ENCODE peak calls at places on chromosomes 7 and 10, in four cellular contexts. One of them, this sample, is unnamed.

GRCh38 chr10:118701529-118702323 is 53.0 kb downstream of the CACUL1 start:
- DNase-seq in HepG2: no peak
- DNase-seq in GM12878: peak
- DNase-seq in H1: no peak
- DNase-seq in this sample: no peak

GRCh38 chr10:72320676-72321247 is 34.0 kb downstream of the DNAJB12 start:
- DNase-seq in H1: peak
- DNase-seq in GM12878: peak
- DNase-seq in HepG2: peak
- DNase-seq in this sample: peak

GRCh38 chr10:103736763-103737162 is 118.6 kb downstream of the SH3PXD2A start:
- DNase-seq in H1: peak
- DNase-seq in HepG2: peak
- DNase-seq in GM12878: no peak
- DNase-seq in this sample: peak

GRCh38 chr10:91759581-91759986 is 38.6 kb upstream of the TNKS2 start:
- DNase-seq in HepG2: no peak
- DNase-seq in H1: no peak
- DNase-seq in GM12878: no peak
- DNase-seq in this sample: no peak

GRCh38 chr10:122176232-122176865 is 94.7 kb upstream of the BTBD16 start:
- DNase-seq in HepG2: peak
- DNase-seq in GM12878: no peak
- DNase-seq in H1: no peak
- DNase-seq in this sample: no peak

GRCh38 chr7:35757574-35757973 is 43.3 kb upstream of the SEPTIN7 start:
- DNase-seq in GM12878: no peak
- DNase-seq in H1: no peak
- DNase-seq in HepG2: no peak
- DNase-seq in this sample: no peak

GRCh38 chr7:129160161-129160911 is 15.8 kb downstream of the TSPAN33 start:
- DNase-seq in HepG2: no peak
- DNase-seq in H1: no peak
- DNase-seq in GM12878: no peak
- DNase-seq in this sample: no peak

GRCh38 chr10:22333167-22333566 is 12.1 kb upstream of the SPAG6 start:
- DNase-seq in HepG2: no peak
- DNase-seq in GM12878: no peak
- DNase-seq in H1: no peak
- DNase-seq in this sample: no peak

GRCh38 chr7:3214090-3214413 is 87.0 kb upstream of the SDK1 start:
- DNase-seq in H1: no peak
- DNase-seq in GM12878: no peak
- DNase-seq in HepG2: no peak
- DNase-seq in this sample: no peak

GRCh38 chr7:143503261-143503660 is 25.6 kb downstream of the TAS2R41 start:
- DNase-seq in HepG2: no peak
- DNase-seq in GM12878: no peak
- DNase-seq in H1: no peak
- DNase-seq in this sample: no peak

GRCh38 chr7:143495806-143496672 is 18.4 kb downstream of the TAS2R41 start:
- DNase-seq in H1: no peak
- DNase-seq in GM12878: no peak
- DNase-seq in HepG2: no peak
- DNase-seq in this sample: no peak

GRCh38 chr7:143497008-143497795 is 19.5 kb downstream of the TAS2R41 start:
- DNase-seq in HepG2: no peak
- DNase-seq in H1: no peak
- DNase-seq in GM12878: no peak
- DNase-seq in this sample: no peak

GRCh38 chr7:143499743-143500348 is 22.2 kb downstream of the TAS2R41 start:
- DNase-seq in H1: no peak
- DNase-seq in HepG2: no peak
- DNase-seq in GM12878: no peak
- DNase-seq in this sample: no peak

DNA sequence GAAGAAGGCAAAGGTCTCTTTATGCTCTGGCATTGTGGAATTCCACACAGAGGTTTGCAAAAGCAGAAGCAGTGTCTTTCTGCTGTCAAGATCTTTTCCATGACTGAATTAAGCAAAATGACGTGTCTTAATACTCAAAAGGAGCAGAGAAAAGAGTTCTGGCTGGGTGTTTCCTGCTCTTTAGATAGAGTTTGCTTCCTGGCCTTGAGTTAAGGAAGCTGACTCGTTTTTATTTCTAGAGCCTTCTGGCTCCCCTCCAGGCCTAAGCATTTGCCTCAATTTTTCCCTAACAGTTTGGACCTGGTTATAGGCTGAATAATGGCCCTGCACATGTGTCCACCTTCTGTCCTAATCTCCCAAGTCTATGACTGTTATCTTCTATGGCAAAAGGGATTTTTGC is 21.6 kb downstream of the TAS2R41 start:
- DNase-seq in GM12878: no peak
- DNase-seq in HepG2: no peak
- DNase-seq in H1: no peak
- DNase-seq in this sample: no peak
- TF ChIP-seq POLR2A in GM12878: no peak
- TF ChIP-seq POLR2A in HepG2: no peak
- TF ChIP-seq POLR2A in H1: no peak
- TF ChIP-seq POLR2A in this sample: no peak

GRCh38 chr7:16067695-16068094 is 353.6 kb downstream of the CRPPA start:
- DNase-seq in HepG2: no peak
- DNase-seq in GM12878: no peak
- DNase-seq in H1: no peak
- DNase-seq in this sample: no peak

GRCh38 chr7:16063241-16063640 is 358.1 kb downstream of the CRPPA start:
- DNase-seq in GM12878: no peak
- DNase-seq in H1: no peak
- DNase-seq in HepG2: no peak
- DNase-seq in this sample: no peak

GRCh38 chr7:16063691-16064090 is 357.6 kb downstream of the CRPPA start:
- DNase-seq in GM12878: no peak
- DNase-seq in H1: no peak
- DNase-seq in HepG2: no peak
- DNase-seq in this sample: no peak

GRCh38 chr7:16064316-16064715 is 357.0 kb downstream of the CRPPA start:
- DNase-seq in GM12878: no peak
- DNase-seq in HepG2: no peak
- DNase-seq in H1: no peak
- DNase-seq in this sample: no peak

DNA sequence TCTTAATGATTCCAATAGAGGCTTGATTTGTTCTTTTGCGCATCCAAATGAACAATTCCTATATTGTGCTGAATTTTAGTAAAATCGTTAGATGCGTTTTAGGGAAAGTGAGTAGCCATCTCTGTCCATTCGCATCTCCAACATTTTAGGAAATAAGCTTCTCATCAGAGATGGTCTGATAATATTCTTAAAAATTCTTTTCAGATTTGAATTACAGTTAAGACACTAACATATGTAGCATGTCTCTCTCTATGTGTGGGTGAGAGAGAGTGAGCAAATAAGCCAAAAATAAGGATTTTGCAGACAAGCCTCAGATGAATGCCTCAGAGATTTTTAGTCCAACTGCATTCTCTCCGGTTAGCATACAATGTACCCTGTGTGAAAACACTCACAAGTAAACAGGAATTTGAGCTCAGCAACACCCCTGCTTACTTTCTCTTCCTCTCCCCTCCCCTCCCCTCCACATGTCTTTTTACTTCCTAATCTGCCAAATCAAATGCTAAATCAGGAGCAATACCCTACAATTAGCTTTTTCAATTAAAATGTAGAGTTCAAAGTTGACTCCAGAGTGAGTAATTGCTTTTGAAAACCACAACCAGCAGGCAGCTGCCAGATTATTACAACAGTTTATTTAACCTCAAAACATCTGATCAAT is 354.4 kb downstream of the CRPPA start:
- DNase-seq in GM12878: no peak
- DNase-seq in HepG2: no peak
- DNase-seq in H1: no peak
- DNase-seq in this sample: no peak
- TF ChIP-seq JUND in GM12878: no peak
- TF ChIP-seq JUND in HepG2: no peak
- TF ChIP-seq JUND in H1: no peak
- TF ChIP-seq JUND in this sample: no peak

GRCh38 chr7:151249034-151249731 is 689 bp upstream of the SMARCD3 start:
- DNase-seq in HepG2: no peak
- DNase-seq in H1: no peak
- DNase-seq in GM12878: no peak
- DNase-seq in this sample: no peak
- TF ChIP-seq POLR2A in HepG2: no peak
- TF ChIP-seq POLR2A in H1: no peak
- TF ChIP-seq POLR2A in GM12878: no peak
- TF ChIP-seq POLR2A in this sample: no peak

GRCh38 chr7:100476903-100477870 is 1.8 kb downstream of the TSC22D4 start:
- DNase-seq in H1: no peak
- DNase-seq in GM12878: no peak
- DNase-seq in HepG2: no peak
- DNase-seq in this sample: no peak
- TF ChIP-seq JUND in H1: no peak
- TF ChIP-seq JUND in GM12878: no peak
- TF ChIP-seq JUND in HepG2: no peak
- TF ChIP-seq JUND in this sample: no peak

DNA sequence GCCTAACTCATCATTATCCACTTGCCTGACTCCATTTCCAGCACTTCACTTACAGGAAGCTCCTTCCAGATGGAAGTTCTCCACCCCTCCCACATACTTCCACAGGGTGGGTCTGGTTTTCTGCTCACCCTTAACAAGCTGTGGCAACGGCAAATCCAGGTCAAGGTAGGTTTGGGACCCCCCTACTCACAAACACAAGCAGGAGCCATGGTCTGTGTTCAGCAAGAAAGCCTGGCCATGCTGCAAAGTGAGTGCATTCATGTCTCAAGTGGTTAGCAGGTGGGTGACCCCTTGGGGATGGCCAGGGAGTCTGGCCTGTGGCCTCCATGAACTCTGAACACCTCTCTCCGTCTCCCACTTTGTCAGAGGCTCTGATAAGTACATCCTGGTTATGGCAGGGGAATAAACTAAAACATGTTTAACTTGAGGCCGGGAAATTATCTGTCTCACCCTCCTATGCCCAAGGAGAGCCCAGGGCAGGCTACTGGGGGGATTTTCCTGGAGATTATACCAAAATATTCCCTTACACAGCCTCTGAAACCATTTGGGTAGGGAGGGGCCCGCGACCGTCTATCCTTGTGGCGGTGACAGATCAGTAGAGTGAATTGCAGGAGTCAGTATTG is 847 bp downstream of the XPNPEP1 start:
- DNase-seq in H1: no peak
- DNase-seq in GM12878: no peak
- DNase-seq in HepG2: no peak
- DNase-seq in this sample: no peak
- TF ChIP-seq POLR2A in H1: no peak
- TF ChIP-seq POLR2A in GM12878: no peak
- TF ChIP-seq POLR2A in HepG2: no peak
- TF ChIP-seq POLR2A in this sample: no peak

GRCh38 chr7:137040745-137041144 is 172.3 kb downstream of the CHRM2 start:
- DNase-seq in GM12878: no peak
- DNase-seq in H1: no peak
- DNase-seq in HepG2: no peak
- DNase-seq in this sample: no peak

GRCh38 chr7:137032436-137032835 is 164.0 kb downstream of the CHRM2 start:
- DNase-seq in GM12878: no peak
- DNase-seq in HepG2: no peak
- DNase-seq in H1: no peak
- DNase-seq in this sample: no peak

GRCh38 chr7:137038706-137039105 is 170.3 kb downstream of the CHRM2 start:
- DNase-seq in GM12878: no peak
- DNase-seq in H1: no peak
- DNase-seq in HepG2: no peak
- DNase-seq in this sample: no peak

DNA sequence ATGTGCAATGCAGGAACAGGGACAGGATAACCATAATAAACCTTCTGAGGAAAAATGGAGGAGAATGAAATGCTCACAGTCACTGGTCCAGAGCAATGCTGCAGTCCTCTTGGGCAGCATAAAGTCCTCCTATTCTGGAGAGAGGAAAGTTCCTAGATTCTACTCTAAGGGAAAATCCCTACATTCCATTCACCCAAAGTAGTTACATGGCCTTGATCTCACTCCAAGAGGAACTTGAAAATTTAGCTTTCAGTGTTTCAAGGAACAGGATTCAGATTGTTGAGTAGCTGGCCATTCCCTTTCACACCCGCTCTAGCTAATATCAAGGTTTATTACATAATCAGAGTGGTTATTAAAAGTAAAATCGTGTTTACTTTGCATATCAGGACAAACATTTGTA is 168.3 kb downstream of the CHRM2 start:
- DNase-seq in HepG2: no peak
- DNase-seq in H1: no peak
- DNase-seq in GM12878: no peak
- DNase-seq in this sample: no peak
- TF ChIP-seq JUND in HepG2: no peak
- TF ChIP-seq JUND in H1: no peak
- TF ChIP-seq JUND in GM12878: no peak
- TF ChIP-seq JUND in this sample: no peak

GRCh38 chr10:70132098-70133029 is at the start of gene AIFM2:
- DNase-seq in HepG2: peak
- DNase-seq in H1: no peak
- DNase-seq in GM12878: no peak
- DNase-seq in this sample: peak
- TF ChIP-seq POLR2A in HepG2: peak
- TF ChIP-seq POLR2A in H1: peak
- TF ChIP-seq POLR2A in GM12878: peak
- TF ChIP-seq POLR2A in this sample: peak

This sample was measured in HCT116.